ENCODE peak calls at places on chromosomes 6 and 20, in ten cellular contexts. N is CD8-positive, alpha-beta memory T cell; I is ecto neural progenitor cell; O is psoas muscle; Z is mucosa of descending colon; C is right lobe of liver; K is T-cell; D is GM12864; J is AG09309; U is GDM1. S is an unnamed sample.

GRCh38 chr6:56807992-56808342 is 146.9 kb upstream of the BEND6 start:
- DNase-seq in O (no peak), C (no peak), I (no peak), D (no peak), J (no peak), N (no peak), Z (no peak), U (no peak), K (no peak), S (no peak)

GRCh38 chr20:49426873-49427272 is 55.6 kb downstream of the KCNB1 start:
- DNase-seq in U (no peak), D (no peak), C (no peak), J (no peak), O (no peak), K (no peak), I (no peak), Z (no peak), N (no peak), S (no peak)

GRCh38 chr6:110643175-110643574 is 166.8 kb upstream of the SLC22A16 start:
- DNase-seq in Z (no peak), K (no peak), J (no peak), U (no peak), N (no peak), O (no peak), I (no peak), D (no peak), C (no peak), S (no peak)

GRCh38 chr6:97151611-97152010 is 131.4 kb downstream of the MMS22L start:
- DNase-seq in J (no peak), K (no peak), D (no peak), N (no peak), O (no peak), I (no peak), Z (no peak), U (no peak), C (no peak), S (no peak)

GRCh38 chr6:142833054-142833453 is 111.9 kb downstream of the HIVEP2 start:
- DNase-seq in I (no peak), J (peak; percentile 74), K (no peak), D (no peak), Z (no peak), C (no peak), N (no peak), U (no peak), O (no peak), S (no peak)

GRCh38 chr6:28336284-28337024 is 506 bp upstream of the ZSCAN31 start:
- DNase-seq in K (peak; percentile 33), D (peak; percentile 42), C (no peak), U (peak; percentile 74), J (no peak), I (no peak), Z (peak; percentile 27), O (no peak), N (peak; percentile 18), S (peak; percentile 53)

GRCh38 chr6:338815-339262 is 46.6 kb downstream of the DUSP22 start:
- DNase-seq in I (no peak), D (no peak), U (no peak), J (no peak), K (no peak), Z (no peak), N (no peak), O (no peak), C (no peak), S (peak; percentile 15)

GRCh38 chr6:330948-331347 is 38.7 kb downstream of the DUSP22 start:
- DNase-seq in D (no peak), U (no peak), N (no peak), I (no peak), Z (no peak), J (no peak), K (no peak), C (no peak), O (no peak), S (no peak)

GRCh38 chr6:36145495-36145894 is 15.2 kb downstream of the MAPK13 start:
- DNase-seq in N (no peak), I (no peak), O (no peak), C (no peak), Z (no peak), K (no peak), D (no peak), U (no peak), J (no peak), S (no peak)

GRCh38 chr6:4585682-4586468 is 190.3 kb upstream of the CDYL start:
- DNase-seq in C (no peak), K (no peak), J (no peak), O (no peak), I (no peak), D (no peak), N (no peak), Z (no peak), U (no peak), S (no peak)

GRCh38 chr6:15378864-15379263 is 133.0 kb downstream of the JARID2 start:
- DNase-seq in D (no peak), Z (no peak), O (no peak), C (no peak), J (no peak), K (no peak), I (no peak), N (no peak), U (no peak), S (no peak)

GRCh38 chr6:30555428-30556005 is 772 bp downstream of the GNL1 start:
- DNase-seq in J (no peak), K (peak; percentile 11), D (no peak), U (no peak), I (peak; percentile 72), Z (no peak), C (peak; percentile 70), O (peak; percentile 75), N (peak; percentile 18), S (no peak)

GRCh38 chr6:41027799-41028617 is 11.0 kb downstream of the UNC5CL start:
- DNase-seq in D (no peak), K (peak; percentile 70), C (peak; percentile 86), O (peak; percentile 94), J (no peak), U (peak; percentile 83), Z (peak; percentile 94), N (peak; percentile 68), I (peak; percentile 91), S (peak; percentile 76)

GRCh38 chr6:31510007-31510406 is 12.1 kb downstream of the MICB start:
- DNase-seq in U (no peak), K (no peak), D (no peak), J (no peak), N (no peak), C (no peak), O (no peak), I (no peak), Z (no peak), S (no peak)

GRCh38 chr20:35698298-35699126 is 640 bp downstream of the NFS1 start:
- DNase-seq in I (no peak), J (no peak), U (no peak), O (no peak), Z (no peak), D (no peak), N (no peak), K (no peak), C (no peak), S (no peak)

GRCh38 chr6:15429146-15430110 is 183.6 kb downstream of the JARID2 start:
- DNase-seq in U (no peak), C (no peak), N (no peak), K (no peak), J (peak; percentile 28), I (no peak), Z (no peak), O (no peak), D (no peak), S (no peak)

GRCh38 chr6:104601008-104601745 is 258.5 kb downstream of the HACE1 start:
- DNase-seq in C (no peak), N (no peak), O (no peak), D (no peak), I (no peak), J (no peak), K (no peak), U (no peak), Z (no peak), S (no peak)

GRCh38 chr6:98579941-98580340 is 254.4 kb upstream of the POU3F2 start:
- DNase-seq in I (no peak), D (no peak), U (no peak), K (no peak), J (no peak), Z (no peak), N (no peak), O (no peak), C (no peak), S (no peak)

GRCh38 chr20:38667417-38667956 is 56.8 kb upstream of the SLC32A1 start:
- DNase-seq in K (no peak), J (no peak), I (no peak), Z (no peak), O (no peak), D (no peak), U (no peak), C (no peak), N (no peak), S (no peak)

GRCh38 chr6:77368660-77369313 is 94.5 kb downstream of the HTR1B start:
- DNase-seq in C (peak; percentile 68), U (no peak), D (no peak), O (peak; percentile 57), K (no peak), N (no peak), I (peak; percentile 61), Z (peak; percentile 56), J (no peak), S (no peak)

GRCh38 chr20:14775778-14776177 is 438.4 kb upstream of the FLRT3 start:
- DNase-seq in N (no peak), I (no peak), K (no peak), U (no peak), Z (no peak), O (peak; percentile 78), D (no peak), C (no peak), J (peak; percentile 32), S (no peak)

GRCh38 chr6:40371621-40372020 is 215.5 kb downstream of the LRFN2 start:
- DNase-seq in O (no peak), J (no peak), U (no peak), K (no peak), D (no peak), I (no peak), C (no peak), N (no peak), Z (no peak), S (no peak)

GRCh38 chr6:39685486-39685826 is 39.8 kb downstream of the KIF6 start:
- DNase-seq in U (no peak), J (no peak), D (no peak), O (no peak), K (no peak), Z (no peak), N (no peak), I (no peak), C (no peak), S (no peak)

GRCh38 chr20:53748176-53748575 is 154.5 kb upstream of the ZNF217 start:
- DNase-seq in U (no peak), D (no peak), Z (no peak), K (no peak), C (no peak), N (no peak), O (no peak), J (no peak), I (no peak), S (no peak)

GRCh38 chr20:13009682-13010406 is 1.1 kb downstream of the SPTLC3 start:
- DNase-seq in N (no peak), U (peak; percentile 45), Z (no peak), C (no peak), K (no peak), I (no peak), O (no peak), J (peak; percentile 78), D (peak; percentile 52), S (peak; percentile 15)

GRCh38 chr6:53300656-53301551 is 47.8 kb downstream of the ELOVL5 start:
- DNase-seq in J (no peak), N (peak; percentile 63), Z (no peak), C (no peak), K (peak; percentile 34), D (no peak), U (peak; percentile 52), O (no peak), I (no peak), S (peak; percentile 61)

GRCh38 chr6:44538841-44539240 is 151.3 kb downstream of the CDC5L start:
- DNase-seq in O (no peak), U (no peak), D (no peak), K (no peak), C (no peak), J (no peak), Z (no peak), I (peak; percentile 18), N (no peak), S (no peak)

GRCh38 chr6:132659082-132659481 is at the start of gene TAAR1:
- DNase-seq in I (no peak), K (no peak), O (no peak), U (no peak), N (no peak), D (no peak), Z (no peak), J (no peak), C (no peak), S (no peak)

S was measured in immature natural killer cell.